ENCODE peak calls at places on chromosomes 4 and X, in four cellular contexts. H is SJSA1, C is AG09309, W is breast epithelium. R is an unnamed sample.

GRCh38 chr4:177441061-177441802 is 1.0 kb downstream of the AGA start:
- DNase-seq in H (no peak), C (no peak), W (no peak), R (no peak)

GRCh38 chr4:102500371-102501175 is 586 bp upstream of the NFKB1 start:
- DNase-seq in H (peak; percentile 69), C (no peak), W (peak; percentile 54), R (no peak)

GRCh38 chr4:15164571-15164970 is 162.3 kb downstream of the CPEB2 start:
- DNase-seq in H (no peak), C (no peak), W (no peak), R (no peak)

GRCh38 chr4:144338834-144339233 is 198.3 kb upstream of the GYPA start:
- DNase-seq in H (no peak), C (no peak), W (no peak), R (no peak)

GRCh38 chr4:53763813-53764597 is 172.7 kb upstream of the LNX1 start:
- DNase-seq in H (peak; percentile 53), C (peak; percentile 68), W (no peak), R (no peak)

GRCh38 chr4:5955201-5955821 is 62.4 kb upstream of the CRMP1 start:
- DNase-seq in H (no peak), C (no peak), W (no peak), R (no peak)

GRCh38 chr4:81783565-81783964 is 311.9 kb upstream of the RASGEF1B start:
- DNase-seq in H (no peak), C (no peak), W (no peak), R (no peak)

GRCh38 chrX:150148749-150149672 is 210.7 kb upstream of the EOLA2 start:
- DNase-seq in H (no peak), C (no peak), W (no peak), R (no peak)

GRCh38 chr4:40576651-40577480 is 52.8 kb downstream of the RBM47 start:
- DNase-seq in H (peak; percentile 11), C (peak; percentile 50), W (peak; percentile 65), R (peak; percentile 66)

GRCh38 chr4:83208776-83209365 is 75.7 kb downstream of the COQ2 start:
- DNase-seq in H (peak; percentile 75), C (no peak), W (no peak), R (no peak)

GRCh38 chr4:127012549-127012948 is 620.2 kb upstream of the INTU start:
- DNase-seq in H (no peak), C (peak; percentile 5), W (no peak), R (no peak)

GRCh38 chr4:101357751-101358150 is 10.4 kb upstream of the PPP3CA start:
- DNase-seq in H (no peak), C (no peak), W (no peak), R (no peak)

GRCh38 chr4:121256887-121257426 is 92.8 kb upstream of the TNIP3 start:
- DNase-seq in H (no peak), C (no peak), W (no peak), R (no peak)

DNA sequence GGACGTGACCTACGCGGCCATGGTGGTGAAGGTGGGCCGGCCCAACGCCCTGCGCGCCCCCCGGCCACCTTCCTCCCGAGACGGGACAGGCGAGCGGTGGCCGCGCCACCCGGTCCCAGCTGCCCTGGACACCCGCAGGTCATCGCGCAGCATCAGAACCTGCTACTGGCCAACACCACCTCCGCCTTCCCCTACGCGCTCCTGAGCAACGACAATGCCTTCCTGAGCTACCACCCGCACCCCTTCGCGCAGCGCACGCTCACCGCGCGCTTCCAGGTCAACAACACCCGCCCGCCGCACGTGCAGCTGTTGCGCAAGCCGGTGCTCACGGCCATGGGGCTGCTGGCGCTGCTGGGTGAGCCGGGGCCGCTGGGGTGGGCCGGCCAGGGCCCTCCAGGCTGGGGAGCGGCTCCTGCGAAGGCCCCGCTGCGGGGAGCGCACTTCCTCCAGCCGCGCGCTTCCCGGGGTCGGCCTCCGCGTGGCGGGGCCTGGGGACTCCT is 9.0 kb upstream of the SLC26A1 start:
- DNase-seq in H (no peak), C (no peak), W (no peak), R (no peak)
- H3K4me3 ChIP-seq in H (no peak overlapping the region), C (no peak overlapping the region), W (peak overlapping the region; percentile 61), R (peak overlapping the region; percentile 0)

DNA sequence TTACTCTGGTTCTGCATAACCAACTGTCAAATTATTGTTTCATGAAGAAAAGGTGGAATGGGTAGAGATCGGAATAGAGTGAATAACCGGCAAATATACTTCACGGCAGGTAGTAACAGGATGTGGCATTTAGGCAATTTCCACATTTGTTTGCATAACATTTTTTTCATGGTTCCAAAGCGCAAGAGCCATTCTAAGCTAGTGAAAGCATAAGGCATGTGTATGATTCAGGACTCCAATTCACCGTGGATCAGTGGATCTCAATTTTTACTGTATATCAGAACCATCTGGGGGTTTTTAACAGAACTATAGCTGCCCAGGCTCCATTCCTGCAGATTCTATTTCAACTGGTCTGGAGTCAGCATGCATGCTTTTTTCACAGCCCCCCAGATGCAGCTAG is 30.2 kb downstream of the AFAP1 start:
- DNase-seq in H (no peak), C (no peak), W (no peak), R (no peak)
- H3K4me3 ChIP-seq in H (no peak overlapping the region), C (no peak overlapping the region), W (no peak overlapping the region), R (peak overlapping the region; percentile 40)

DNA sequence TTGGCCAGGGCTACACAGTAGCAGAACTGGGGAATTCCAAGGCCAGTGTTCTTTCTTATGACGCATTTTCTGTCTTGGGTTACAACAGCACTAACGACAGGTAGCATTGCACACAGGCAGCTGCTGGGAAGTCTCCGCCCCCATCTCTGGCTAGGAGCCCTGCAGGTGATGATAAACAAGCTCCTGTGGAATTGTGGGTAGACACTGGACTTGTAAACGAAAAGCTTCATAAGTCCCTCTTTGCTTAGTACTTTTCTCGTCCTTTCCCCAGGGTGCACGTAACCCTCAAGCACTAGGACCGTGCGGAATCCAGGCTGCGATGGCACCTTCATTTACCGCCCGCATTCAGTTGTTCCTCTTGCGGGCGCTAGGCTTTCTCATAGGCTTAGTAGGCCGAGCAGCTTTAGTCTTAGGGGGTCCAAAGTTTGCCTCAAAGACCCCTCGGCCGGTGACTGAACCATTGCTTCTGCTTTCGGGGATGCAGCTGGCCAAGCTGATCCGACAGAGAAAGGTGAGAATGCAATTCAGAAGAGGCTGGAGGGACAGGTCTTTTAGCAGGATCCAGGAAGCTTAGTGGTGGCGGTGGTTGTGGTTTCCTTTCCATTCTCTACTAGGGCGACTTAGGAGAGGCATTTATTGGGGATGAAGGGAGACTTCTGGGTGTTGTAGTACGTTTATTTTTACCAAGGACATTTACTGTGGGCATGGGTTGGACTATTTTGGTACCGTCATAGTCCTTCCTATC is at the start of gene FAAH2:
- DNase-seq in H (no peak), C (no peak), W (peak; percentile 57), R (no peak)
- H3K4me3 ChIP-seq in H (no peak within 1 kb of the TSS), C (no peak within 1 kb of the TSS), W (peak within 1 kb of the TSS; percentile 67), R (no peak within 1 kb of the TSS)

GRCh38 chr4:158799856-158800255 is 31.0 kb downstream of the FNIP2 start:
- DNase-seq in H (no peak), C (no peak), W (no peak), R (no peak)

GRCh38 chr4:158798062-158798461 is 29.2 kb downstream of the FNIP2 start:
- DNase-seq in H (no peak), C (no peak), W (no peak), R (no peak)

GRCh38 chr4:158801677-158802076 is 32.9 kb downstream of the FNIP2 start:
- DNase-seq in H (no peak), C (no peak), W (no peak), R (no peak)

GRCh38 chr4:158801066-158801465 is 32.2 kb downstream of the FNIP2 start:
- DNase-seq in H (no peak), C (no peak), W (no peak), R (no peak)

DNA sequence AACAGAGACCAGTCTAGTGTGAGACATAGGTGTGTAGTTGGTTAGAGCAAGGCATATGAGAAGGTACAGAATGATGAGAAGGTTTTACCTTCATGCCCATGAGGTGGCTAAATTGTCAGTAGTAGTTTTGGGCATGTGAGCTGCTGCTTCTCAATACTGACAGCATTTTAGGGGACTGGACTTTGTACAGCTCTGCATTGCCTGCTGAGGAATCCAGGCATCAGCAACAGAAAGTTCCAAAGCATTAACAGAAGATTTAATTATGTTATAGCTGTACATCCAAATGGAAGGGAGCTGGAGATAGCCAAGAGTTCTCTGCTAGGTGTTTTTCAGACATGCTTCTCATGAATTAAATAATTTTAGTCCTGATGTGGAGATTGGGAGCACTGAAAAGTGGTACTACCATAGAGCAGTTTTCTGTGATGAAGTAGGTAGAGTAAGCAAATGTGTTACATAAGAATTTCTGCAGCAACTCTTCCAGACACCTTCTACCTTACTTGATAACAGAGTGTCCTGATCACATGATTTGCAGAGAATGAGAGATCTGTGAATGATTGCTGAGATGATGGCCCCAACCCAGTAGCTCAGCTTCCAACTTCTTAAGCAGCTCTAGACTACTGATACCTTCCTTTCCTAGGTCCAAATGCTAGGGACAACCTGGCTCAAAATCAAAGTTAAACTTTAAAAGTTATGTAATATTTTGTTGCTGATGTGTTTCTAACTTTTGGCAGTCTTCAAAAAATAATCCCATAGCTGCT is 30.4 kb downstream of the FNIP2 start:
- DNase-seq in H (no peak), C (no peak), W (no peak), R (no peak)
- H3K4me3 ChIP-seq in H (no peak overlapping the region), C (no peak overlapping the region), W (no peak overlapping the region), R (no peak overlapping the region)

GRCh38 chr4:8662776-8663175 is 70.2 kb downstream of the CPZ start:
- DNase-seq in H (no peak), C (no peak), W (no peak), R (no peak)
- H3K4me3 ChIP-seq in H (no peak overlapping the region), C (no peak overlapping the region), W (no peak overlapping the region), R (no peak overlapping the region)

GRCh38 chrX:1535241-1536041 is 1.5 kb downstream of the P2RY8 start:
- DNase-seq in H (no peak), C (no peak), W (no peak), R (no peak)
- H3K4me3 ChIP-seq in H (no peak overlapping the region), C (no peak overlapping the region), W (peak overlapping the region; percentile 48), R (peak overlapping the region; percentile 47)

GRCh38 chr4:37317104-37317643 is 72.6 kb downstream of the NWD2 start:
- DNase-seq in H (peak; percentile 1), C (no peak), W (no peak), R (no peak)
- H3K4me3 ChIP-seq in H (no peak overlapping the region), C (no peak overlapping the region), W (no peak overlapping the region), R (no peak overlapping the region)

DNA sequence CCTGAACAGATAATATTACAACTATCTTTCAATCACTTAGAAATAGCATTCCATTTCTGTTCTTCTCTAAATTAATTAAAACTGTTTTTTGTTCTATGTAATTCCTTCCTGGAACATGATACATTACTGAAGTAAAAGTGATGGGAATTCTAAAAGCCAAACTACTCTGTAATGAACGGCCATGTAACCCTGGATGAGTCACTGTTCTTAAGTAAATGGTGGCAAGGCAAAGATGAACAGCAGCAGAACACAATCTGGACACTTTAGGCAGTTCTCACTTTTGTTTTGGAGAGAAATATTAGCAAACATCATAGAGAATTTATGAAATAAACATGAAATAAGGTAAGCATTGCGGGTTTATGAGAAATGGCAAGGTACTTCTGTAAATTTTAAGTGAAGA is 1.2 kb upstream of the GPR82 start:
- DNase-seq in H (no peak), C (no peak), W (no peak), R (no peak)
- H3K4me3 ChIP-seq in H (no peak overlapping the region), C (no peak overlapping the region), W (no peak overlapping the region), R (no peak overlapping the region)

DNA sequence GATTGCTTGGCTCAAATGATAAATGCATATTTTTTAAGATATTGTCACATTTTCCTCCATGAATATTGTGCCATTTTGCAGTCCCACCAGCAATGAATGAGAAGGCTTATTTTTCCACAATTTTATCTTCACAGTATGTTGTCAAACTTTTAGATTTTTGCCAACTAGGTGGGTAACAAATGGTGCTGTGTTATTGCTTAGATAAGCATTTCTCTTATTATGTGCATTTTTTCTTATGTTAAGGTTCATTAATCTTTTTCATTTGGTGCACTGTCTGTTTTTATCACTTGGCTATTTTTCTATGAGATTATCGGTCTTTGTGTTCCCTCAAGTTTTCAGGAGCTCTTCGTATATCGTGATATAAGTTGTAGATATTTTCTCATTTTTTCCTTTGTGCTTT is 13.4 kb upstream of the AFM start:
- DNase-seq in H (no peak), C (no peak), W (no peak), R (no peak)
- H3K4me3 ChIP-seq in H (no peak overlapping the region), C (no peak overlapping the region), W (no peak overlapping the region), R (no peak overlapping the region)